ENCODE peak calls at places on chromosome 16, in ten cellular contexts. G, V, P, S, I, M, H, Y, A and L are unnamed samples.

GRCh38 chr16:30395155-30395991 is at the start of gene ZNF48:
- DNase-seq in G (peak; percentile 91), V (peak; percentile 92), P (peak; percentile 89), S (peak; percentile 71), I (peak; percentile 88), M (peak; percentile 84), H (peak; percentile 77), Y (peak; percentile 88), A (peak; percentile 90), L (peak; percentile 86)

GRCh38 chr16:1632638-1632970 is 20.4 kb downstream of the CRAMP1 start:
- DNase-seq in G (no peak), V (no peak), P (no peak), S (no peak), I (no peak), M (no peak), H (no peak), Y (no peak), A (no peak), L (no peak)

GRCh38 chr16:80231118-80231515 is 309.7 kb upstream of the DYNLRB2 start:
- DNase-seq in G (no peak), V (no peak), P (no peak), S (no peak), I (no peak), M (no peak), H (no peak), Y (no peak), A (peak; percentile 59), L (no peak)

GRCh38 chr16:76955629-76956028 is 235.4 kb upstream of the MON1B start:
- DNase-seq in G (no peak), V (no peak), P (no peak), S (no peak), I (no peak), M (no peak), H (no peak), Y (no peak), A (peak; percentile 5), L (no peak)

GRCh38 chr16:17470002-17470870 is 524 bp downstream of the XYLT1 start:
- DNase-seq in G (peak; percentile 19), V (no peak), P (peak; percentile 19), S (peak; percentile 30), I (no peak), M (no peak), H (peak; percentile 41), Y (no peak), A (no peak), L (peak; percentile 41)

GRCh38 chr16:8430401-8430800 is 159.9 kb downstream of the TMEM114 start:
- DNase-seq in G (no peak), V (no peak), P (no peak), S (no peak), I (no peak), M (no peak), H (no peak), Y (no peak), A (no peak), L (no peak)

GRCh38 chr16:86285938-86286921 is 224.1 kb upstream of the FOXF1 start:
- DNase-seq in G (no peak), V (no peak), P (no peak), S (no peak), I (no peak), M (peak; percentile 19), H (no peak), Y (no peak), A (peak; percentile 58), L (no peak)

GRCh38 chr16:16143038-16143763 is 80.1 kb downstream of the ABCC6 start:
- DNase-seq in G (peak; percentile 40), V (no peak), P (no peak), S (peak; percentile 16), I (no peak), M (no peak), H (peak; percentile 26), Y (no peak), A (no peak), L (no peak)

GRCh38 chr16:81784042-81784785 is 5.1 kb downstream of the PLCG2 start:
- DNase-seq in G (no peak), V (no peak), P (no peak), S (peak; percentile 92), I (no peak), M (no peak), H (no peak), Y (no peak), A (no peak), L (no peak)

GRCh38 chr16:2586901-2587480 is 49.2 kb downstream of the PDPK1 start:
- DNase-seq in G (no peak), V (peak; percentile 42), P (no peak), S (no peak), I (peak; percentile 5), M (peak; percentile 29), H (no peak), Y (no peak), A (no peak), L (no peak)

GRCh38 chr16:75341934-75342811 is 90.7 kb upstream of the BCAR1 start:
- DNase-seq in G (peak; percentile 10), V (no peak), P (no peak), S (peak; percentile 38), I (no peak), M (no peak), H (no peak), Y (no peak), A (peak; percentile 65), L (no peak)

DNA sequence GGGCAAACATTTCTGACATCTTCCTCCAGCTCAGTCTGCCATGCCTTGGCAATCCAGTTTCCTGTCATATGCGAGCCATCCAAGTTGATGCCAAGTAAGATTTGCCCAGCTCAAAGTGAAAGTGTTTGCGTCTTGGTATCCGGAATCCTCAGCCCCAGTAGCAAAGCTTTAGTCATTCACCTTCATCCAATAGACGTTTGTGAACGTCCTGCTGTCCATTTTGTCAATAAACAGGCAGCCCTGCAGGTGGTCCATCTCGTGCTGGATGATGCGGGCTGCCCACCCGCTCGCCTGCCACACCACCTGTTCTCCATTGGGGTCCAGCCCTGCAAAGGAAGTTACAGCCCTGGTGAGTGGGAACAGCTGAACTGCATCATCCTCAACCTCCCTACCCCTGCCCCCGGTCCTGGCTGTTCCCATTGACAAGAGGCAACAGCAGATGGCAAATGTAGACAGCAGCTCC is 1.5 kb downstream of the PDF start:
- DNase-seq in G (no peak), V (no peak), P (no peak), S (peak; percentile 75), I (no peak), M (no peak), H (no peak), Y (no peak), A (peak; percentile 62), L (peak; percentile 13)
- H3K4me1 ChIP-seq in G (peaks cover 29% of the 10 kb centered on the region), V (peaks cover 40% of the 10 kb centered on the region), P (peaks cover 48% of the 10 kb centered on the region), S (peaks cover 9% of the 10 kb centered on the region), I (peaks cover 72% of the 10 kb centered on the region), M (peaks cover 18% of the 10 kb centered on the region), H (peaks cover 50% of the 10 kb centered on the region), Y (peaks cover 5% of the 10 kb centered on the region), A (peaks cover 12% of the 10 kb centered on the region), L (peaks cover 13% of the 10 kb centered on the region)

GRCh38 chr16:57070424-57070823 is 22.0 kb upstream of the CPNE2 start:
- DNase-seq in G (no peak), V (no peak), P (no peak), S (no peak), I (no peak), M (no peak), H (no peak), Y (no peak), A (no peak), L (no peak)

GRCh38 chr16:57067347-57067746 is 25.0 kb upstream of the CPNE2 start:
- DNase-seq in G (no peak), V (no peak), P (no peak), S (no peak), I (no peak), M (no peak), H (no peak), Y (no peak), A (no peak), L (no peak)

GRCh38 chr16:57069635-57070350 is 22.6 kb upstream of the CPNE2 start:
- DNase-seq in G (no peak), V (no peak), P (no peak), S (no peak), I (no peak), M (no peak), H (no peak), Y (no peak), A (no peak), L (no peak)

GRCh38 chr16:57070986-57071540 is 21.3 kb upstream of the CPNE2 start:
- DNase-seq in G (no peak), V (no peak), P (no peak), S (no peak), I (no peak), M (no peak), H (no peak), Y (no peak), A (no peak), L (no peak)

DNA sequence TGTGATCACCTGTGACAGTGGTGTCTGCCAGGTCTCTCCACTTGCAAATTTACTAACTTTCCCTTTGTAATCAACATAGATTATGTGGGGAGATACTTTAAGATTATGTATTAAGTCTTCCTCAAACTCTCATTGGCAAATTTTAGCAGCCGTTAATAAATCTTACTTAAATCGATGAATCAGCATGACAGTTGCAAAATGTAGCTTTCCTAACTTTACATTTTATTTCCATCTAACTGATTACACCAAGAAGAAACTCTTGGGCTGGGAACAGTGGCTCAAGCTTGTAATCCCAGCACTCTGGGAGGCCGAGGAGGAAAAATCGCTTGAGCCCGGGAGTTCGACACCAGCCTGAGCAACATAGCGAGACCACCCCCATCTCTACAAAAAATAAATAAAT is 23.3 kb upstream of the CPNE2 start:
- DNase-seq in G (no peak), V (no peak), P (no peak), S (no peak), I (no peak), M (no peak), H (no peak), Y (no peak), A (no peak), L (no peak)
- H3K36me3 ChIP-seq in G (no peaks in the 10 kb centered on the region), V (peaks cover 28% of the 10 kb centered on the region), P (no peaks in the 10 kb centered on the region), S (peaks cover 4% of the 10 kb centered on the region), I (peaks cover 6% of the 10 kb centered on the region), M (no peaks in the 10 kb centered on the region), H (no peaks in the 10 kb centered on the region), Y (peaks cover 20% of the 10 kb centered on the region), A (peaks cover 1% of the 10 kb centered on the region), L (no peaks in the 10 kb centered on the region)

GRCh38 chr16:85216522-85217375 is 104.5 kb upstream of the CIBAR2 start:
- DNase-seq in G (no peak), V (no peak), P (no peak), S (no peak), I (no peak), M (no peak), H (no peak), Y (no peak), A (no peak), L (no peak)
- H3K4me1 ChIP-seq in G (no peaks in the 10 kb centered on the region), V (peaks cover 16% of the 10 kb centered on the region), P (peaks cover 28% of the 10 kb centered on the region), S (peaks cover 2% of the 10 kb centered on the region), I (peaks cover 52% of the 10 kb centered on the region), M (peaks cover 10% of the 10 kb centered on the region), H (peaks cover 21% of the 10 kb centered on the region), Y (peaks cover 8% of the 10 kb centered on the region), A (peaks cover 33% of the 10 kb centered on the region), L (peaks cover 23% of the 10 kb centered on the region)

DNA sequence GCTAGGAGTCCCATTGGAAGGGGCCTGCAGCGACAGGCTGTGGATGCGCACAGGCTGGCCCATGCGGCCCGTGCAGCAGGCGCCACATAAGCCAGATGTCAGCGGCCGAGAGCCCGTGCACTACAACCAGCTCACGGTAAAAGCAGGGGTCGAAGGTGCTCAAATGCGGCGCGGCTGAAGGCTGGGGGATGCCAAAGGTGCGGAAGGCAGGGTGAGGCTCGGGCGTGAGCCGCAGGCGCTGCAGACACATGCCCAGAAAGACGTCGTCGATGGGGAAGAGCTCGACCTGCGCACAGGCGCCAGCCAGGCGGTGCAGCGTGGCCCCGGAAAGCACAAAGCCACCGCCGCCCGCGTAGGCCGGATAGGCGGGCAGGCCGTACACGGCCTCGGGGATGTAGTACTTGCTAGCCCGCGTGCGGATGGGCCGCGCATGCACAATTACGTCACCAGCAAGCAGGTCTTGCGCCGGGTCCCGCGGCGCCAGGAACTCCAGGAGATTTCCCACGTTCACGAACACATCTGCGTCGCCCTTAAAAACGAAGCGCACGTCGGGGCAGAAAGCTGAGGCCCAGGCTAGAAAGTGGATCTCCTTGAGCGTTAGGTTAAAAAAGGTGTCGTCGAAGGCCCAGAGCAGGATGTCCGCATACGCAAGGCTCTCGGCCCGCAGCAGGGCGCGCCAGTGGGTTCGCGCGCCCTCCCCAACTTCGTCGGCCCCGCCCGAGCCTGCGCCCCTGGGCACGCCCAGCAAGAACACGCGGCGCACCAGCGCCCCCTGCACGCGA is 1.3 kb downstream of the B3GNT9 start:
- DNase-seq in G (no peak), V (no peak), P (no peak), S (no peak), I (no peak), M (no peak), H (no peak), Y (no peak), A (no peak), L (no peak)
- H3K36me3 ChIP-seq in G (peaks cover 4% of the 10 kb centered on the region), V (peaks cover 51% of the 10 kb centered on the region), P (peaks cover 10% of the 10 kb centered on the region), S (peaks cover 4% of the 10 kb centered on the region), I (peaks cover 37% of the 10 kb centered on the region), M (no peaks in the 10 kb centered on the region), H (no peaks in the 10 kb centered on the region), Y (peaks cover 40% of the 10 kb centered on the region), A (peaks cover 45% of the 10 kb centered on the region), L (no peaks in the 10 kb centered on the region)